ENCODE peak calls at places on chromosomes 1 and 21, in nine cellular contexts. E, S, A, J, R, T, W, H and C are unnamed samples.

GRCh38 chr1:56929492-56929891 is 36.3 kb downstream of the C8B start:
- DNase-seq in T (no peak), A (no peak), E (no peak), H (no peak), W (no peak), S (no peak), R (no peak), J (no peak), C (no peak)

GRCh38 chr1:154869351-154870116 is 547 bp downstream of the KCNN3 start:
- DNase-seq in W (peak), R (peak), J (no peak), A (no peak), E (no peak), T (no peak), S (no peak), H (no peak), C (no peak)

GRCh38 chr21:16047857-16048256 is 318.1 kb downstream of the USP25 start:
- DNase-seq in H (no peak), R (no peak), S (no peak), A (no peak), T (no peak), J (no peak), E (peak), W (no peak), C (no peak)

GRCh38 chr1:112496290-112496689 is 12.5 kb upstream of the WNT2B start:
- DNase-seq in R (no peak), J (no peak), H (no peak), W (no peak), S (no peak), T (no peak), A (no peak), E (no peak), C (no peak)

GRCh38 chr21:30104246-30104645 is 62.4 kb downstream of the CLDN17 start:
- DNase-seq in T (no peak), A (no peak), W (no peak), H (no peak), J (no peak), E (no peak), R (no peak), S (no peak), C (no peak)

GRCh38 chr1:42052300-42052699 is 100.9 kb upstream of the GUCA2B start:
- DNase-seq in W (no peak), R (no peak), A (no peak), H (no peak), E (no peak), J (no peak), S (no peak), T (no peak), C (no peak)

GRCh38 chr1:220828950-220829586 is 42.4 kb downstream of the MTARC1 start:
- DNase-seq in E (no peak), H (no peak), A (no peak), W (no peak), J (no peak), R (no peak), T (no peak), S (no peak), C (no peak)

GRCh38 chr1:35112668-35113067 is 33.5 kb downstream of the ZMYM1 start:
- DNase-seq in A (no peak), S (no peak), R (no peak), J (no peak), T (no peak), W (no peak), E (no peak), H (no peak), C (no peak)

GRCh38 chr1:32377541-32378220 is 15.3 kb downstream of the TSSK3 start:
- DNase-seq in R (no peak), T (no peak), H (no peak), S (no peak), J (no peak), E (no peak), A (no peak), W (no peak), C (no peak)

DNA sequence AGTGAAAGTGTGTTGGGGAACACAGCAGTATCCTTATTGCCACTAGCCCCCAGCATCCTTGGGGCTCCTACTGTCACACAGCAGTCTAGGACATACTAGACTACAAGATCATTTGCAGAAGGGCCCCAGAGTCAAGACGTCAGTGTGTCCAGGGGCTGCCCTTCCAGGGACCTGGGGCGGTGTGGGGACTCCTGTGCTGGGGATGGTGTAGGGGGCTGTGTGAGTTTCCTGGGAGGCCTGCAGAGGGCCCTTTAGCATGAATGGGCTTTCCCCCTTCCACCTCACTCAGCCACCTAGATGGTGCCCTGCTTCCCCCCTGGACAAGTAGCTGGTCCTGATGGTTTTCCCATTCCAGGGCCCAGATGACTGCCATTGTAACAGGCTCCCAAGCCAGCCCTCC is 17.5 kb upstream of the KIF21B start:
- DNase-seq in R (no peak), H (no peak), J (no peak), A (no peak), S (no peak), E (no peak), W (no peak), T (no peak), C (no peak)
- TF ChIP-seq CTCF in R (no peak), H (no peak), J (no peak), A (no peak), S (no peak), E (no peak), W (no peak), T (no peak), C (no peak)

DNA sequence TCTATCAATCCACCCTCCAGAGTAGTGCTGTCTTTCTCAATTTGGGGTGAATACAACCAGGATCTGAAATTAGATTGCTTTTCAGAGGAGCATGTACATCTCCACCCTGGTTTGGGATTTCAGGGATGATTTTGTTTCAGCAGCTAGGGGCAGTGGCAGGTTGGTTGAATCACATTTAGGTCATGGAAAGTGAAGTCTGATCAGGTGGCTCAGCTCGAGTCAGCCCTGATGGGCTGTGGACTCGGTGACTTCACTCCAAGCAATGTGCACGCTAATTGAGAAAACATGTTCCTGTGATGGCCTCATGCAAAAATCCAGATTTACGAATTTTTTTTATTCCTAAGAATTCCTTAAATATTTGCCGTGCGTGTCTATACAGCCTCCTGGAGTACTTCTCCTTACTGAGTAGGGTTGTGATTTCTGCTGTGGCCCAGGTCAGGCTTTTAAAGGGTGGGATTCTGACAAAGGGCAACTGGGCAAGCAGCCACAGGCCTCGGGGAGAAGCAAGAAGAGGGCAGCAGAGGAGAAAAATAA is 7.5 kb downstream of the NGF start:
- DNase-seq in A (no peak), J (no peak), W (no peak), R (no peak), E (peak), S (no peak), H (peak), T (no peak), C (no peak)
- TF ChIP-seq CTCF in A (no peak), J (no peak), W (no peak), R (no peak), E (peak), S (no peak), H (peak), T (no peak), C (peak)

GRCh38 chr1:212914789-212915188 is 35.6 kb upstream of the VASH2 start:
- DNase-seq in A (no peak), E (no peak), S (no peak), W (no peak), T (no peak), R (no peak), J (no peak), H (no peak), C (no peak)
- TF ChIP-seq CTCF in A (no peak), E (no peak), S (no peak), W (no peak), T (no peak), R (no peak), J (no peak), H (no peak), C (no peak)

GRCh38 chr1:234975122-234975940 is 153.3 kb downstream of the TOMM20 start:
- DNase-seq in T (no peak), R (no peak), J (no peak), W (no peak), H (peak), A (no peak), E (peak), S (no peak), C (peak)

GRCh38 chr1:234977891-234978396 is 150.7 kb downstream of the TOMM20 start:
- DNase-seq in J (no peak), A (no peak), H (no peak), S (no peak), E (no peak), R (no peak), T (no peak), W (no peak), C (no peak)

GRCh38 chr1:234975941-234976871 is 152.4 kb downstream of the TOMM20 start:
- DNase-seq in T (no peak), E (no peak), H (no peak), S (no peak), R (no peak), J (no peak), W (no peak), A (no peak), C (peak)

GRCh38 chr1:234978397-234979291 is 150.0 kb downstream of the TOMM20 start:
- DNase-seq in J (peak), A (peak), H (peak), S (no peak), R (peak), T (peak), W (no peak), E (peak), C (peak)

GRCh38 chr1:234976880-234977680 is 151.6 kb downstream of the TOMM20 start:
- DNase-seq in E (no peak), T (no peak), S (no peak), H (no peak), A (no peak), W (no peak), J (no peak), R (no peak), C (peak)
- TF ChIP-seq CTCF in E (no peak), T (no peak), S (no peak), H (no peak), A (no peak), W (no peak), J (no peak), R (no peak), C (no peak)

GRCh38 chr1:247358920-247359319 is 27.3 kb upstream of the ZNF496 start:
- DNase-seq in T (no peak), E (peak), A (no peak), J (no peak), H (no peak), W (peak), R (no peak), S (no peak), C (no peak)
- TF ChIP-seq CTCF in T (no peak), E (no peak), A (no peak), J (no peak), H (no peak), W (no peak), R (no peak), S (no peak), C (no peak)

GRCh38 chr21:25952306-25952705 is 217.5 kb downstream of the GABPA start:
- DNase-seq in R (no peak), H (no peak), S (no peak), J (no peak), E (no peak), W (no peak), A (no peak), T (no peak), C (no peak)

GRCh38 chr21:25953659-25954058 is 216.9 kb downstream of the APP start:
- DNase-seq in H (no peak), S (no peak), R (no peak), E (peak), A (no peak), T (no peak), J (no peak), W (no peak), C (no peak)

GRCh38 chr21:25949701-25950100 is 214.9 kb downstream of the GABPA start:
- DNase-seq in S (no peak), A (no peak), H (no peak), E (no peak), R (no peak), W (no peak), T (no peak), J (no peak), C (no peak)

GRCh38 chr21:25955646-25956045 is 214.9 kb downstream of the APP start:
- DNase-seq in S (no peak), J (no peak), A (no peak), E (no peak), T (no peak), H (no peak), W (no peak), R (no peak), C (no peak)

DNA sequence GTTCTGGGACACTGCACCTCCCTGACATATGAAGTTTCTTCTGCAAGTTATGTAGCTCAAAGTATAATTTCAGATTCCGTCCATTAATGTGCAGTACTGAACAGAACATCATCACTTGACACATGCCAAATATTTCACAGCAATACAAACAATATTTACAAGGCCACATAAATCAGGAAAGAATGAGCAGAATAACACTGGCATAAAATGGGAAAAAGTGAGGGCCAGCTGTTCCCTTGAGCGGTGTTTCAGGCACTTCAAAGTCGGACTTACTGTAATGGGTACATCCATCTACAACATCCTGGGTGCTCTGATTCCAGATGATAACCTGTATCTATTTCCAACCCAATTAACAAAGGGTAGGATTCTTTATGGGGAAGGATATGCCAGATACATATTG is 217.4 kb downstream of the APP start:
- DNase-seq in J (no peak), H (no peak), A (no peak), R (no peak), W (no peak), T (no peak), E (no peak), S (no peak), C (no peak)
- TF ChIP-seq CTCF in J (no peak), H (no peak), A (no peak), R (no peak), W (no peak), T (no peak), E (no peak), S (no peak), C (no peak)